ENCODE peak calls at places on chromosomes 4 and X, in ten cellular contexts. One of them, this sample, is unnamed.

GRCh38 chr4:6343950-6344408 is 74.3 kb downstream of the WFS1 start:
- DNase-seq in GM23338: no peak
- DNase-seq in OCI-LY7: peak
- DNase-seq in lung: no peak
- DNase-seq in AG09309: peak
- DNase-seq in heart left ventricle: no peak
- DNase-seq in thyroid gland: no peak
- DNase-seq in tibial nerve: no peak
- DNase-seq in endothelial cell of umbilical vein: no peak
- DNase-seq in heart right ventricle: no peak
- DNase-seq in this sample: no peak

GRCh38 chr4:174138616-174139015 is 144.9 kb downstream of the FBXO8 start:
- DNase-seq in GM23338: no peak
- DNase-seq in OCI-LY7: no peak
- DNase-seq in lung: no peak
- DNase-seq in AG09309: no peak
- DNase-seq in heart left ventricle: no peak
- DNase-seq in thyroid gland: no peak
- DNase-seq in tibial nerve: no peak
- DNase-seq in endothelial cell of umbilical vein: no peak
- DNase-seq in heart right ventricle: no peak
- DNase-seq in this sample: peak

GRCh38 chr4:98518555-98519267 is 139.7 kb downstream of the TSPAN5 start:
- DNase-seq in GM23338: peak
- DNase-seq in OCI-LY7: peak
- DNase-seq in lung: no peak
- DNase-seq in AG09309: no peak
- DNase-seq in heart left ventricle: no peak
- DNase-seq in thyroid gland: no peak
- DNase-seq in tibial nerve: no peak
- DNase-seq in endothelial cell of umbilical vein: no peak
- DNase-seq in heart right ventricle: no peak
- DNase-seq in this sample: no peak

GRCh38 chr4:30717208-30718020 is 2.8 kb upstream of the PCDH7 start:
- DNase-seq in GM23338: peak
- DNase-seq in OCI-LY7: no peak
- DNase-seq in lung: peak
- DNase-seq in AG09309: no peak
- DNase-seq in heart left ventricle: peak
- DNase-seq in thyroid gland: peak
- DNase-seq in tibial nerve: no peak
- DNase-seq in endothelial cell of umbilical vein: peak
- DNase-seq in heart right ventricle: peak
- DNase-seq in this sample: peak

GRCh38 chr4:109052699-109053656 is 249.5 kb downstream of the COL25A1 start:
- DNase-seq in GM23338: no peak
- DNase-seq in OCI-LY7: no peak
- DNase-seq in lung: no peak
- DNase-seq in AG09309: no peak
- DNase-seq in heart left ventricle: no peak
- DNase-seq in thyroid gland: no peak
- DNase-seq in tibial nerve: no peak
- DNase-seq in endothelial cell of umbilical vein: no peak
- DNase-seq in heart right ventricle: no peak
- DNase-seq in this sample: no peak

GRCh38 chr4:3297066-3297859 is 4.4 kb downstream of the RGS12 start:
- DNase-seq in GM23338: no peak
- DNase-seq in OCI-LY7: no peak
- DNase-seq in lung: no peak
- DNase-seq in AG09309: no peak
- DNase-seq in heart left ventricle: no peak
- DNase-seq in thyroid gland: no peak
- DNase-seq in tibial nerve: no peak
- DNase-seq in endothelial cell of umbilical vein: no peak
- DNase-seq in heart right ventricle: no peak
- DNase-seq in this sample: no peak

GRCh38 chr4:128571747-128572146 is 237.8 kb upstream of the JADE1 start:
- DNase-seq in GM23338: no peak
- DNase-seq in OCI-LY7: no peak
- DNase-seq in lung: peak
- DNase-seq in AG09309: peak
- DNase-seq in heart left ventricle: peak
- DNase-seq in thyroid gland: no peak
- DNase-seq in tibial nerve: no peak
- DNase-seq in endothelial cell of umbilical vein: peak
- DNase-seq in heart right ventricle: no peak
- DNase-seq in this sample: peak

GRCh38 chr4:33065749-33066148 is 2345.6 kb downstream of the PCDH7 start:
- DNase-seq in GM23338: no peak
- DNase-seq in OCI-LY7: no peak
- DNase-seq in lung: no peak
- DNase-seq in AG09309: no peak
- DNase-seq in heart left ventricle: no peak
- DNase-seq in thyroid gland: no peak
- DNase-seq in tibial nerve: no peak
- DNase-seq in endothelial cell of umbilical vein: no peak
- DNase-seq in heart right ventricle: no peak
- DNase-seq in this sample: no peak

GRCh38 chrX:43562372-43562771 is 93.7 kb upstream of the MAOA start:
- DNase-seq in GM23338: no peak
- DNase-seq in OCI-LY7: no peak
- DNase-seq in lung: no peak
- DNase-seq in AG09309: no peak
- DNase-seq in heart left ventricle: no peak
- DNase-seq in thyroid gland: no peak
- DNase-seq in tibial nerve: no peak
- DNase-seq in endothelial cell of umbilical vein: no peak
- DNase-seq in heart right ventricle: no peak
- DNase-seq in this sample: peak

GRCh38 chr4:5079581-5079980 is 28.3 kb downstream of the STK32B start:
- DNase-seq in GM23338: no peak
- DNase-seq in OCI-LY7: no peak
- DNase-seq in lung: no peak
- DNase-seq in AG09309: no peak
- DNase-seq in heart left ventricle: no peak
- DNase-seq in thyroid gland: no peak
- DNase-seq in tibial nerve: no peak
- DNase-seq in endothelial cell of umbilical vein: peak
- DNase-seq in heart right ventricle: no peak
- DNase-seq in this sample: no peak

GRCh38 chr4:7389101-7389701 is 45.5 kb downstream of the PSAPL1 start:
- DNase-seq in GM23338: no peak
- DNase-seq in OCI-LY7: no peak
- DNase-seq in lung: no peak
- DNase-seq in AG09309: no peak
- DNase-seq in heart left ventricle: no peak
- DNase-seq in thyroid gland: no peak
- DNase-seq in tibial nerve: no peak
- DNase-seq in endothelial cell of umbilical vein: no peak
- DNase-seq in heart right ventricle: no peak
- DNase-seq in this sample: no peak

GRCh38 chr4:140715121-140715520 is 41.1 kb downstream of the TBC1D9 start:
- DNase-seq in GM23338: peak
- DNase-seq in OCI-LY7: no peak
- DNase-seq in lung: no peak
- DNase-seq in AG09309: no peak
- DNase-seq in heart left ventricle: no peak
- DNase-seq in thyroid gland: no peak
- DNase-seq in tibial nerve: no peak
- DNase-seq in endothelial cell of umbilical vein: no peak
- DNase-seq in heart right ventricle: no peak
- DNase-seq in this sample: no peak

GRCh38 chrX:134776844-134777370 is 118.6 kb upstream of the PLAC1 start:
- DNase-seq in GM23338: no peak
- DNase-seq in OCI-LY7: no peak
- DNase-seq in lung: no peak
- DNase-seq in AG09309: no peak
- DNase-seq in heart left ventricle: no peak
- DNase-seq in thyroid gland: no peak
- DNase-seq in tibial nerve: no peak
- DNase-seq in endothelial cell of umbilical vein: no peak
- DNase-seq in heart right ventricle: no peak
- DNase-seq in this sample: no peak

GRCh38 chrX:107448625-107449468 is 605 bp upstream of the FRMPD3 start:
- DNase-seq in GM23338: peak
- DNase-seq in OCI-LY7: peak
- DNase-seq in lung: no peak
- DNase-seq in AG09309: no peak
- DNase-seq in heart left ventricle: no peak
- DNase-seq in thyroid gland: peak
- DNase-seq in tibial nerve: no peak
- DNase-seq in endothelial cell of umbilical vein: no peak
- DNase-seq in heart right ventricle: no peak
- DNase-seq in this sample: no peak

GRCh38 chrX:132022115-132022862 is 813 bp upstream of the STK26 start:
- DNase-seq in GM23338: peak
- DNase-seq in OCI-LY7: peak
- DNase-seq in lung: no peak
- DNase-seq in AG09309: no peak
- DNase-seq in heart left ventricle: no peak
- DNase-seq in thyroid gland: no peak
- DNase-seq in tibial nerve: no peak
- DNase-seq in endothelial cell of umbilical vein: peak
- DNase-seq in heart right ventricle: no peak
- DNase-seq in this sample: no peak
- TF ChIP-seq CTCF in GM23338: peak
- TF ChIP-seq CTCF in OCI-LY7: peak
- TF ChIP-seq CTCF in lung: no peak
- TF ChIP-seq CTCF in AG09309: peak
- TF ChIP-seq CTCF in heart left ventricle: peak
- TF ChIP-seq CTCF in thyroid gland: no peak
- TF ChIP-seq CTCF in tibial nerve: no peak
- TF ChIP-seq CTCF in endothelial cell of umbilical vein: no peak
- TF ChIP-seq CTCF in heart right ventricle: no peak
- TF ChIP-seq CTCF in this sample: no peak

GRCh38 chr4:69831270-69831627 is 28.7 kb downstream of the SULT1E1 start:
- DNase-seq in GM23338: no peak
- DNase-seq in OCI-LY7: no peak
- DNase-seq in lung: no peak
- DNase-seq in AG09309: no peak
- DNase-seq in heart left ventricle: no peak
- DNase-seq in thyroid gland: no peak
- DNase-seq in tibial nerve: no peak
- DNase-seq in endothelial cell of umbilical vein: no peak
- DNase-seq in heart right ventricle: no peak
- DNase-seq in this sample: no peak

GRCh38 chr4:69830529-69831269 is 29.2 kb downstream of the SULT1E1 start:
- DNase-seq in GM23338: peak
- DNase-seq in OCI-LY7: no peak
- DNase-seq in lung: no peak
- DNase-seq in AG09309: no peak
- DNase-seq in heart left ventricle: no peak
- DNase-seq in thyroid gland: no peak
- DNase-seq in tibial nerve: no peak
- DNase-seq in endothelial cell of umbilical vein: peak
- DNase-seq in heart right ventricle: no peak
- DNase-seq in this sample: no peak

GRCh38 chr4:69833251-69833650 is 26.7 kb downstream of the SULT1E1 start:
- DNase-seq in GM23338: no peak
- DNase-seq in OCI-LY7: no peak
- DNase-seq in lung: no peak
- DNase-seq in AG09309: no peak
- DNase-seq in heart left ventricle: no peak
- DNase-seq in thyroid gland: no peak
- DNase-seq in tibial nerve: no peak
- DNase-seq in endothelial cell of umbilical vein: no peak
- DNase-seq in heart right ventricle: no peak
- DNase-seq in this sample: no peak

GRCh38 chr4:69831646-69832325 is 28.2 kb downstream of the SULT1E1 start:
- DNase-seq in GM23338: no peak
- DNase-seq in OCI-LY7: no peak
- DNase-seq in lung: no peak
- DNase-seq in AG09309: no peak
- DNase-seq in heart left ventricle: peak
- DNase-seq in thyroid gland: no peak
- DNase-seq in tibial nerve: no peak
- DNase-seq in endothelial cell of umbilical vein: no peak
- DNase-seq in heart right ventricle: peak
- DNase-seq in this sample: no peak

GRCh38 chr4:69832326-69833030 is 27.5 kb downstream of the SULT1E1 start:
- DNase-seq in GM23338: no peak
- DNase-seq in OCI-LY7: no peak
- DNase-seq in lung: no peak
- DNase-seq in AG09309: no peak
- DNase-seq in heart left ventricle: no peak
- DNase-seq in thyroid gland: no peak
- DNase-seq in tibial nerve: no peak
- DNase-seq in endothelial cell of umbilical vein: no peak
- DNase-seq in heart right ventricle: no peak
- DNase-seq in this sample: no peak
- H3K4me3 ChIP-seq in GM23338: no peak
- H3K4me3 ChIP-seq in OCI-LY7: no peak
- H3K4me3 ChIP-seq in lung: no peak
- H3K4me3 ChIP-seq in AG09309: no peak
- H3K4me3 ChIP-seq in heart left ventricle: no peak
- H3K4me3 ChIP-seq in thyroid gland: no peak
- H3K4me3 ChIP-seq in tibial nerve: no peak
- H3K4me3 ChIP-seq in endothelial cell of umbilical vein: no peak
- H3K4me3 ChIP-seq in heart right ventricle: no peak
- H3K4me3 ChIP-seq in this sample: no peak

DNA sequence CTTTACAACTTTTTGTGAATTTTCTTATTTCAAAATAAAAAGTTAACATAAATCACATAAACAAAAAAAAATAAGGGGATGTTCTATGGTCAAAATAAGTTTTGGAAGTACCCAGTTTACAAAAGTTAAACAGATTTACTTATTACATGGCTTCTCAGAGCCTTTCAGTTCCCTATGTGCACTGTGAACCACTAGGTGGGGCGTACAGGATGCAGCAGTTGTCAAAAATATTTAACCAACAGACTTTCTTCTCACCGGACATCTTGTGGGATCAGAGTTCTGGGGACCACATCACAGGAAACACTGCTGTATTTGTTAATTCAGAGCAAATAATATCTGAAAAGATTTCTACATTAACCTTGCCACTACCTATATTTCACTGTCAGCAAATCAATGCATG is 74.1 kb downstream of the SMARCA1 start:
- DNase-seq in GM23338: no peak
- DNase-seq in OCI-LY7: no peak
- DNase-seq in lung: no peak
- DNase-seq in AG09309: no peak
- DNase-seq in heart left ventricle: no peak
- DNase-seq in thyroid gland: no peak
- DNase-seq in tibial nerve: no peak
- DNase-seq in endothelial cell of umbilical vein: no peak
- DNase-seq in heart right ventricle: no peak
- DNase-seq in this sample: no peak
- TF ChIP-seq CTCF in GM23338: no peak
- TF ChIP-seq CTCF in OCI-LY7: peak
- TF ChIP-seq CTCF in lung: no peak
- TF ChIP-seq CTCF in AG09309: peak
- TF ChIP-seq CTCF in heart left ventricle: no peak
- TF ChIP-seq CTCF in thyroid gland: no peak
- TF ChIP-seq CTCF in tibial nerve: no peak
- TF ChIP-seq CTCF in endothelial cell of umbilical vein: no peak
- TF ChIP-seq CTCF in heart right ventricle: no peak
- TF ChIP-seq CTCF in this sample: no peak

DNA sequence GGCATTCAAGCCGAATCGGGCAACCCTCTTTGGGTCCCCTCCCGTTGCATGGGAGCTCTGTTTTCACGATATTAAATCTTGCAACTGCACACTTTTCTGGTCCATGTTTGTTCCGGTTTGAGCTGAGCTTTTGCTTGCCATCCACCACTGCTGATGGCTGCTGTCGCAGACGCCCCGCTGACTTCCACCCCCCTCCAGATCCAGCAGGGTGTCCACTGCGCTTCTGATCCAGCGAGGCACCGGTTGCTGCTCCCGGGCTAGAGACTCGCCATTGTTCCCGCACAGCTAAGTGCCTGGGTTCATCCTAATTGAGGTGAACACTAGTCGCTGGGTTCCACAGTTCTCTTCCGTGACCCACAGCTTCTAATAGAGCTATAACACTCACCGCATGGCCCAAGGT is 13.3 kb downstream of the ACOX3 start:
- DNase-seq in GM23338: no peak
- DNase-seq in OCI-LY7: no peak
- DNase-seq in lung: no peak
- DNase-seq in AG09309: no peak
- DNase-seq in heart left ventricle: no peak
- DNase-seq in thyroid gland: no peak
- DNase-seq in tibial nerve: no peak
- DNase-seq in endothelial cell of umbilical vein: no peak
- DNase-seq in heart right ventricle: no peak
- DNase-seq in this sample: no peak
- H3K4me3 ChIP-seq in GM23338: peak
- H3K4me3 ChIP-seq in OCI-LY7: peak
- H3K4me3 ChIP-seq in lung: peak
- H3K4me3 ChIP-seq in AG09309: peak
- H3K4me3 ChIP-seq in heart left ventricle: peak
- H3K4me3 ChIP-seq in thyroid gland: peak
- H3K4me3 ChIP-seq in tibial nerve: peak
- H3K4me3 ChIP-seq in endothelial cell of umbilical vein: no peak
- H3K4me3 ChIP-seq in heart right ventricle: no peak
- H3K4me3 ChIP-seq in this sample: peak